ENCODE peak calls at places on chromosomes 1 and 21, in five cellular contexts. One of them, this sample, is unnamed. For H3K36me3, the result is how much of the 10 kb centered on the place peaks cover.

GRCh38 chr1:56577859-56578663 is 1.3 kb downstream of the PLPP3 start:
- DNase-seq in left ventricle myocardium inferior: peak
- DNase-seq in endothelial cell of umbilical vein: peak
- DNase-seq in colonic mucosa: peak
- DNase-seq in cardiac muscle cell: peak
- DNase-seq in this sample: peak

GRCh38 chr1:43315481-43315880 is 14.7 kb downstream of the TIE1 start:
- DNase-seq in left ventricle myocardium inferior: no peak
- DNase-seq in endothelial cell of umbilical vein: no peak
- DNase-seq in colonic mucosa: no peak
- DNase-seq in cardiac muscle cell: no peak
- DNase-seq in this sample: no peak

GRCh38 chr1:67701876-67702275 is 16.9 kb downstream of the GADD45A start:
- DNase-seq in left ventricle myocardium inferior: no peak
- DNase-seq in endothelial cell of umbilical vein: no peak
- DNase-seq in colonic mucosa: no peak
- DNase-seq in cardiac muscle cell: no peak
- DNase-seq in this sample: no peak

GRCh38 chr1:81387446-81387845 is 413.3 kb upstream of the ADGRL2 start:
- DNase-seq in left ventricle myocardium inferior: no peak
- DNase-seq in endothelial cell of umbilical vein: no peak
- DNase-seq in colonic mucosa: peak
- DNase-seq in cardiac muscle cell: no peak
- DNase-seq in this sample: no peak

GRCh38 chr21:34307991-34308532 is 55.7 kb upstream of the KCNE2 start:
- DNase-seq in left ventricle myocardium inferior: no peak
- DNase-seq in endothelial cell of umbilical vein: no peak
- DNase-seq in colonic mucosa: no peak
- DNase-seq in cardiac muscle cell: no peak
- DNase-seq in this sample: no peak

GRCh38 chr1:8397511-8397910 is 79.6 kb downstream of the SLC45A1 start:
- DNase-seq in left ventricle myocardium inferior: no peak
- DNase-seq in endothelial cell of umbilical vein: peak
- DNase-seq in colonic mucosa: no peak
- DNase-seq in cardiac muscle cell: peak
- DNase-seq in this sample: no peak

GRCh38 chr1:170176772-170177171 is 31.0 kb downstream of the NTMT2 start:
- DNase-seq in left ventricle myocardium inferior: no peak
- DNase-seq in endothelial cell of umbilical vein: no peak
- DNase-seq in colonic mucosa: no peak
- DNase-seq in cardiac muscle cell: no peak
- DNase-seq in this sample: no peak

GRCh38 chr1:18583326-18583941 is 47.2 kb upstream of the PAX7 start:
- DNase-seq in left ventricle myocardium inferior: peak
- DNase-seq in endothelial cell of umbilical vein: no peak
- DNase-seq in colonic mucosa: peak
- DNase-seq in cardiac muscle cell: no peak
- DNase-seq in this sample: peak

GRCh38 chr1:232982238-232982944 is 32.0 kb downstream of the NTPCR start:
- DNase-seq in left ventricle myocardium inferior: no peak
- DNase-seq in endothelial cell of umbilical vein: no peak
- DNase-seq in colonic mucosa: no peak
- DNase-seq in cardiac muscle cell: peak
- DNase-seq in this sample: peak

GRCh38 chr1:5748286-5749225 is 243.7 kb downstream of the NPHP4 start:
- DNase-seq in left ventricle myocardium inferior: no peak
- DNase-seq in endothelial cell of umbilical vein: no peak
- DNase-seq in colonic mucosa: no peak
- DNase-seq in cardiac muscle cell: no peak
- DNase-seq in this sample: no peak

GRCh38 chr1:23098463-23099170 is 70.0 kb downstream of the LUZP1 start:
- DNase-seq in left ventricle myocardium inferior: peak
- DNase-seq in endothelial cell of umbilical vein: peak
- DNase-seq in colonic mucosa: peak
- DNase-seq in cardiac muscle cell: peak
- DNase-seq in this sample: peak

GRCh38 chr1:41799723-41800122 is 119.0 kb downstream of the HIVEP3 start:
- DNase-seq in left ventricle myocardium inferior: no peak
- DNase-seq in endothelial cell of umbilical vein: no peak
- DNase-seq in colonic mucosa: no peak
- DNase-seq in cardiac muscle cell: peak
- DNase-seq in this sample: peak

GRCh38 chr21:33801424-33802405 is 113.9 kb downstream of the ATP5PO start:
- DNase-seq in left ventricle myocardium inferior: no peak
- DNase-seq in endothelial cell of umbilical vein: no peak
- DNase-seq in colonic mucosa: no peak
- DNase-seq in cardiac muscle cell: no peak
- DNase-seq in this sample: peak

GRCh38 chr1:203288351-203288894 is 16.9 kb upstream of the BTG2 start:
- DNase-seq in left ventricle myocardium inferior: no peak
- DNase-seq in endothelial cell of umbilical vein: no peak
- DNase-seq in colonic mucosa: no peak
- DNase-seq in cardiac muscle cell: no peak
- DNase-seq in this sample: no peak

GRCh38 chr1:41533016-41533730 is 48.7 kb upstream of the EDN2 start:
- DNase-seq in left ventricle myocardium inferior: no peak
- DNase-seq in endothelial cell of umbilical vein: no peak
- DNase-seq in colonic mucosa: no peak
- DNase-seq in cardiac muscle cell: no peak
- DNase-seq in this sample: no peak

GRCh38 chr1:76237201-76237600 is 162.7 kb downstream of the ST6GALNAC3 start:
- DNase-seq in left ventricle myocardium inferior: no peak
- DNase-seq in endothelial cell of umbilical vein: no peak
- DNase-seq in colonic mucosa: no peak
- DNase-seq in cardiac muscle cell: no peak
- DNase-seq in this sample: peak

GRCh38 chr1:84724128-84724860 is 34.0 kb upstream of the SSX2IP start:
- DNase-seq in left ventricle myocardium inferior: no peak
- DNase-seq in endothelial cell of umbilical vein: no peak
- DNase-seq in colonic mucosa: no peak
- DNase-seq in cardiac muscle cell: no peak
- DNase-seq in this sample: no peak

GRCh38 chr21:33821580-33822322 is 93.9 kb downstream of the ATP5PO start:
- DNase-seq in left ventricle myocardium inferior: no peak
- DNase-seq in endothelial cell of umbilical vein: no peak
- DNase-seq in colonic mucosa: no peak
- DNase-seq in cardiac muscle cell: peak
- DNase-seq in this sample: no peak

GRCh38 chr1:88892146-88892877 is 945 bp upstream of the GTF2B start:
- DNase-seq in left ventricle myocardium inferior: no peak
- DNase-seq in endothelial cell of umbilical vein: peak
- DNase-seq in colonic mucosa: no peak
- DNase-seq in cardiac muscle cell: peak
- DNase-seq in this sample: peak
- H3K36me3 ChIP-seq in left ventricle myocardium inferior: under half
- H3K36me3 ChIP-seq in endothelial cell of umbilical vein: under half
- H3K36me3 ChIP-seq in colonic mucosa: under half
- H3K36me3 ChIP-seq in cardiac muscle cell: under half
- H3K36me3 ChIP-seq in this sample: under half

GRCh38 chr21:46557469-46557868 is 47.4 kb downstream of the S100B start:
- DNase-seq in left ventricle myocardium inferior: no peak
- DNase-seq in endothelial cell of umbilical vein: no peak
- DNase-seq in colonic mucosa: no peak
- DNase-seq in cardiac muscle cell: no peak
- DNase-seq in this sample: no peak
- H3K36me3 ChIP-seq in left ventricle myocardium inferior: half or more
- H3K36me3 ChIP-seq in endothelial cell of umbilical vein: under half
- H3K36me3 ChIP-seq in colonic mucosa: under half
- H3K36me3 ChIP-seq in cardiac muscle cell: under half
- H3K36me3 ChIP-seq in this sample: half or more

GRCh38 chr1:166843769-166844596 is 4.7 kb downstream of the POGK start:
- DNase-seq in left ventricle myocardium inferior: no peak
- DNase-seq in endothelial cell of umbilical vein: peak
- DNase-seq in colonic mucosa: no peak
- DNase-seq in cardiac muscle cell: peak
- DNase-seq in this sample: no peak
- H3K36me3 ChIP-seq in left ventricle myocardium inferior: half or more
- H3K36me3 ChIP-seq in endothelial cell of umbilical vein: under half
- H3K36me3 ChIP-seq in colonic mucosa: under half
- H3K36me3 ChIP-seq in cardiac muscle cell: half or more
- H3K36me3 ChIP-seq in this sample: half or more

DNA sequence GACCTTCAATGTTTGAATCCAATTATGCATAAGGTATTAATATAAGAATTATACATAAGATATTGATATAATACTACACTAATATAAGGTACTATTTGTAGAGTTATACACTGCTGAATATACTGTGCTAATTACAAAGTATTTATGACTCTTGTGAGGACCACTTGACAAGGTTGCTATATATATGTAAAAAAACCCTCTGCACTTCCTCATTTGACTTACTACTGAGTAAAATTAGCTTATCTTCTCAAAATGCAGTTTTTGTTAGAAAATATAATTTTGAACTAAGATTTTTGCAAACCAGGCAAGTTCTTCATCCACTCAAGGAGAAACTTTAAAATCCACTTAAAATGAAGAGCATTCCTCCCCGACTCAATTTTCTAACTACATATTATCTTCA is 8.5 kb downstream of the SIKE1 start:
- DNase-seq in left ventricle myocardium inferior: no peak
- DNase-seq in endothelial cell of umbilical vein: no peak
- DNase-seq in colonic mucosa: no peak
- DNase-seq in cardiac muscle cell: no peak
- DNase-seq in this sample: no peak
- H3K36me3 ChIP-seq in left ventricle myocardium inferior: half or more
- H3K36me3 ChIP-seq in endothelial cell of umbilical vein: under half
- H3K36me3 ChIP-seq in colonic mucosa: under half
- H3K36me3 ChIP-seq in cardiac muscle cell: under half
- H3K36me3 ChIP-seq in this sample: under half

GRCh38 chr1:202214089-202214843 is 20.7 kb downstream of the LGR6 start:
- DNase-seq in left ventricle myocardium inferior: no peak
- DNase-seq in endothelial cell of umbilical vein: no peak
- DNase-seq in colonic mucosa: no peak
- DNase-seq in cardiac muscle cell: no peak
- DNase-seq in this sample: peak
- H3K36me3 ChIP-seq in left ventricle myocardium inferior: under half
- H3K36me3 ChIP-seq in endothelial cell of umbilical vein: under half
- H3K36me3 ChIP-seq in colonic mucosa: under half
- H3K36me3 ChIP-seq in cardiac muscle cell: under half
- H3K36me3 ChIP-seq in this sample: under half

GRCh38 chr21:46562472-46562871 is 42.4 kb downstream of the S100B start:
- DNase-seq in left ventricle myocardium inferior: no peak
- DNase-seq in endothelial cell of umbilical vein: no peak
- DNase-seq in colonic mucosa: no peak
- DNase-seq in cardiac muscle cell: no peak
- DNase-seq in this sample: no peak

GRCh38 chr21:46561448-46562095 is 43.3 kb downstream of the S100B start:
- DNase-seq in left ventricle myocardium inferior: no peak
- DNase-seq in endothelial cell of umbilical vein: no peak
- DNase-seq in colonic mucosa: no peak
- DNase-seq in cardiac muscle cell: no peak
- DNase-seq in this sample: no peak

GRCh38 chr21:46560568-46561447 is 44.1 kb downstream of the S100B start:
- DNase-seq in left ventricle myocardium inferior: no peak
- DNase-seq in endothelial cell of umbilical vein: no peak
- DNase-seq in colonic mucosa: no peak
- DNase-seq in cardiac muscle cell: no peak
- DNase-seq in this sample: no peak

GRCh38 chr21:46564391-46564790 is 40.5 kb downstream of the S100B start:
- DNase-seq in left ventricle myocardium inferior: no peak
- DNase-seq in endothelial cell of umbilical vein: no peak
- DNase-seq in colonic mucosa: no peak
- DNase-seq in cardiac muscle cell: no peak
- DNase-seq in this sample: no peak

GRCh38 chr21:46562964-46563607 is 41.8 kb downstream of the S100B start:
- DNase-seq in left ventricle myocardium inferior: no peak
- DNase-seq in endothelial cell of umbilical vein: no peak
- DNase-seq in colonic mucosa: no peak
- DNase-seq in cardiac muscle cell: no peak
- DNase-seq in this sample: no peak
- H3K36me3 ChIP-seq in left ventricle myocardium inferior: half or more
- H3K36me3 ChIP-seq in endothelial cell of umbilical vein: under half
- H3K36me3 ChIP-seq in colonic mucosa: under half
- H3K36me3 ChIP-seq in cardiac muscle cell: under half
- H3K36me3 ChIP-seq in this sample: half or more

GRCh38 chr21:41825881-41826280 is 53.3 kb downstream of the PRDM15 start:
- DNase-seq in left ventricle myocardium inferior: no peak
- DNase-seq in endothelial cell of umbilical vein: no peak
- DNase-seq in colonic mucosa: no peak
- DNase-seq in cardiac muscle cell: no peak
- DNase-seq in this sample: no peak
- H3K36me3 ChIP-seq in left ventricle myocardium inferior: under half
- H3K36me3 ChIP-seq in endothelial cell of umbilical vein: under half
- H3K36me3 ChIP-seq in colonic mucosa: under half
- H3K36me3 ChIP-seq in cardiac muscle cell: under half
- H3K36me3 ChIP-seq in this sample: under half

DNA sequence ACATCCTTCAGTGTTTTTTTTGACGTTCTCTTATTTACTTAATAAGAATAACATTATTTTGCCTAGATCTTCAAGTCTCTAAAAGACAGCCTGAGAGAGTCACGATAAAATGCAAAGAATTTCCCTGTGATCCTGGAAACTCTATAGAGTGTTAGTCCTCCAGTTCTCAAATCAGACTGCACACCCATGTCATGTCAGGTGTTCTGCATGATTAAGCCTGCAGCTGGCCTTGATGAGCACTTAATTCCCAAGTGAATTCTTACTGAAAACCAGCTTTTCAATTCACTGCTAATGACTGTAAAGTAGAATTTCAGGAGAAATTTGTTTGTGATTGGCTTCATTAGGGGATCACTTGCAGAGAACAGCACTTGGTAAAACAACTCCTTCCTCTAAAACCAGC is 41.9 kb downstream of the CHML start:
- DNase-seq in left ventricle myocardium inferior: no peak
- DNase-seq in endothelial cell of umbilical vein: no peak
- DNase-seq in colonic mucosa: no peak
- DNase-seq in cardiac muscle cell: no peak
- DNase-seq in this sample: no peak
- H3K36me3 ChIP-seq in left ventricle myocardium inferior: under half
- H3K36me3 ChIP-seq in endothelial cell of umbilical vein: under half
- H3K36me3 ChIP-seq in colonic mucosa: under half
- H3K36me3 ChIP-seq in cardiac muscle cell: under half
- H3K36me3 ChIP-seq in this sample: under half